ENCODE peak calls at places on chromosomes 7 and 10, in five cellular contexts. N is pancreas, H is neural progenitor cell, F is heart left ventricle, W is GM23248. M is an unnamed sample. For H3K9me3, the result is how much of the 10 kb centered on the place peaks cover.

GRCh38 chr7:2445898-2446555 is 30.2 kb downstream of the GRIFIN start:
- DNase-seq in H (no peak), W (peak), F (no peak), N (no peak), M (no peak)

GRCh38 chr7:64562246-64562620 is 638 bp downstream of the ZNF680 start:
- DNase-seq in F (no peak), H (no peak), N (no peak), W (no peak), M (no peak)

GRCh38 chr10:70799124-70799523 is 13.9 kb upstream of the TBATA start:
- DNase-seq in F (no peak), H (no peak), W (peak), N (no peak), M (no peak)

GRCh38 chr7:98733036-98733435 is 116.0 kb downstream of the NPTX2 start:
- DNase-seq in F (no peak), N (no peak), W (peak), H (peak), M (no peak)

GRCh38 chr7:105199372-105199771 is 185.4 kb downstream of the KMT2E start:
- DNase-seq in H (no peak), F (no peak), N (no peak), W (no peak), M (no peak)

GRCh38 chr7:3790803-3791202 is 489.8 kb downstream of the SDK1 start:
- DNase-seq in N (no peak), H (no peak), W (no peak), F (no peak), M (no peak)

GRCh38 chr7:55474944-55475911 is 97.1 kb downstream of the VOPP1 start:
- DNase-seq in H (no peak), F (no peak), N (no peak), W (no peak), M (no peak)

GRCh38 chr7:40477094-40477493 is 342.3 kb downstream of the SUGCT start:
- DNase-seq in W (no peak), H (no peak), F (no peak), N (no peak), M (no peak)

GRCh38 chr10:97676770-97677581 is 10.1 kb downstream of the AVPI1 start:
- DNase-seq in N (no peak), F (peak), H (peak), W (peak), M (peak)

GRCh38 chr10:9781681-9782080 is 1236.0 kb upstream of the CELF2 start:
- DNase-seq in N (no peak), H (no peak), W (peak), F (no peak), M (no peak)

GRCh38 chr7:138752568-138753518 is 45.0 kb upstream of the TMEM213 start:
- DNase-seq in W (peak), N (no peak), F (peak), H (peak), M (peak)

GRCh38 chr10:131841669-131842139 is 59.1 kb upstream of the PPP2R2D start:
- DNase-seq in W (no peak), N (no peak), H (peak), F (no peak), M (peak)

GRCh38 chr7:41777894-41778596 is 75.2 kb upstream of the INHBA start:
- DNase-seq in H (no peak), N (no peak), W (no peak), F (no peak), M (no peak)

GRCh38 chr7:1720325-1720724 is 50.2 kb downstream of the ELFN1 start:
- DNase-seq in H (no peak), W (no peak), N (no peak), F (no peak), M (no peak)

GRCh38 chr10:34434119-34434594 is 380.9 kb downstream of the PARD3 start:
- DNase-seq in F (no peak), W (peak), N (no peak), H (no peak), M (no peak)

GRCh38 chr7:99741438-99741795 is 6.4 kb upstream of the CYP3A7 start:
- DNase-seq in W (no peak), F (no peak), N (no peak), H (no peak), M (no peak)

GRCh38 chr10:102449321-102450123 is 1.8 kb downstream of the C10orf95 start:
- DNase-seq in F (peak), W (peak), H (peak), N (peak), M (peak)

GRCh38 chr7:97770845-97771244 is 39.0 kb downstream of the TAC1 start:
- DNase-seq in F (no peak), N (no peak), W (peak), H (no peak), M (no peak)

GRCh38 chr7:2537981-2538851 is 17.1 kb downstream of the BRAT1 start:
- DNase-seq in F (no peak), W (no peak), H (peak), N (peak), M (no peak)

GRCh38 chr10:21424511-21424910 is 101.0 kb downstream of the SKIDA1 start:
- DNase-seq in H (no peak), N (no peak), F (no peak), W (peak), M (no peak)

GRCh38 chr10:944034-944831 is 12.7 kb upstream of the LARP4B start:
- DNase-seq in F (peak), H (no peak), N (no peak), W (peak), M (no peak)

GRCh38 chr10:97888641-97889262 is 39.1 kb downstream of the GOLGA7B start:
- DNase-seq in N (no peak), F (no peak), H (peak), W (peak), M (no peak)

GRCh38 chr10:89352039-89352597 is 24.3 kb downstream of the IFIT3 start:
- DNase-seq in H (no peak), N (no peak), F (no peak), W (peak), M (no peak)

GRCh38 chr10:49733866-49734265 is 28.3 kb downstream of the OGDHL start:
- DNase-seq in W (no peak), H (no peak), N (no peak), F (no peak), M (no peak)

GRCh38 chr10:88039496-88040200 is 176.2 kb downstream of the PTEN start:
- DNase-seq in W (peak), F (no peak), H (no peak), N (no peak), M (no peak)

GRCh38 chr7:109259151-109259550 is 689.5 kb downstream of the DNAJB9 start:
- DNase-seq in H (peak), W (no peak), N (no peak), F (no peak), M (no peak)

GRCh38 chr10:12594448-12594944 is 245.1 kb downstream of the CAMK1D start:
- DNase-seq in W (no peak), F (no peak), N (no peak), H (no peak), M (peak)

GRCh38 chr7:41942468-41943097 is 239.7 kb upstream of the INHBA start:
- DNase-seq in W (no peak), N (no peak), H (peak), F (no peak), M (no peak)

DNA sequence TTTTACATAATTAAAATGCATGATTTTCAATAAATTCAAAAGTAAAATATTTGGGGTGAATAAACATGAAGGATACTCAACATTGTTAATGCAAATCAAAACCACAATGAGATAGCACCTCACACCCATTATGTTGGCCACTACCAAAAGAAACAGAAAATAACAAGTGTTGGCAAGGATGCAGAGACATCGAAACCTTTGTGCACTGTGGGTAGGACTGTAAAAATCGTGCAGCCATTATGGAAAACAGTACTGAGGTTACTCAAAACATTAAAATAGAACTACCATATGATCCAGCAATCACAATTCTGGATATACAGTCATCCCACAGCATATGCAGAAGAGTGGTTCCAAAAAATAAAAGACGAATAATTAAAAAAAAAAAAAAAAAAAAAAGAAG is 13.1 kb downstream of the EZH2 start:
- DNase-seq in H (no peak), F (no peak), W (no peak), N (no peak), M (no peak)
- H3K9me3 ChIP-seq in H (under half), F (under half), W (under half), N (under half), M (under half)

GRCh38 chr7:8963722-8964121 is 530.3 kb downstream of the NXPH1 start:
- DNase-seq in H (no peak), F (no peak), N (no peak), W (no peak), M (no peak)
- H3K9me3 ChIP-seq in H (under half), F (under half), N (under half), W (under half), M (under half)

GRCh38 chr7:246451-246850 is 43.5 kb upstream of the FOXL3 start:
- DNase-seq in F (no peak), H (no peak), N (no peak), W (no peak), M (no peak)

GRCh38 chr7:247636-248035 is 42.3 kb upstream of the FOXL3 start:
- DNase-seq in W (no peak), H (no peak), F (no peak), N (no peak), M (no peak)

GRCh38 chr7:244981-245380 is 45.0 kb upstream of the FOXL3 start:
- DNase-seq in H (no peak), F (no peak), N (no peak), W (no peak), M (no peak)

GRCh38 chr7:247166-247565 is 42.8 kb upstream of the FOXL3 start:
- DNase-seq in N (no peak), W (no peak), F (no peak), H (no peak), M (no peak)

DNA sequence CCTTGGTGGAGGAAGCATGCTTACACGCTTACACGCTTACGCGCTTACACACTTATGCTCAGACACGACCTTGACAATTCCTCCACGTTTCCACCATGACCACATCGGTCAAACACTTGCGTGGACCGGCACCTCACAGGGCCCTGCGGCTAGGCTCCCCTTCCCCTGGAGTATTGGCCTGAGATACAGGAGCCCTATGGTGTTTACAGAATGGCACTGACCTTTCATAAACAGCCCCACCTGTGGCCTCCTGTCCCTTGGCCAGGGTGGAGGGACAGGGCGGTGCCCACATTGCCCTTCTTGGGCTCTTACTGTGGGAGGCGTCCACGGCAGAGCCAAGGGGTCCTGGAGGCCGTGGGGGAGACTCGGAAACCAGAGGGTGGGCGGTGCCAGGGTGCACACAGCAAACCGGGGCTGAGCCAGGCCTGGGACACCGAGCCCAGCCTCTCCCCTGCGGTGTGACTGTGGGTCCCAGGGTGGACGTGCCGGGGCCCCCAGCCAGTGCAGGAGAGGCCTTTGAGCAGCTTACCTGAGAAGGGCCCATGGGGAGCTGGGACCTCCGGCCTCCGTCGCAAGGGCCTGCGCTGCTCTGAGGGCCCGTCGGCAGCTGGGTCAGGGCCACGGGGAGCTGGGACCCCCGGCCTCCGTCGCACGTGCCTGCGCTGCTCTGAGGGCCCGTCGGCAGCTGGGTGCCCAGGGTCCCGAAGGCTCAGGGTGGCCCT is 44.2 kb upstream of the FOXL3 start:
- DNase-seq in W (no peak), N (no peak), H (no peak), F (no peak), M (no peak)
- H3K9me3 ChIP-seq in W (under half), N (under half), H (under half), F (under half), M (under half)

DNA sequence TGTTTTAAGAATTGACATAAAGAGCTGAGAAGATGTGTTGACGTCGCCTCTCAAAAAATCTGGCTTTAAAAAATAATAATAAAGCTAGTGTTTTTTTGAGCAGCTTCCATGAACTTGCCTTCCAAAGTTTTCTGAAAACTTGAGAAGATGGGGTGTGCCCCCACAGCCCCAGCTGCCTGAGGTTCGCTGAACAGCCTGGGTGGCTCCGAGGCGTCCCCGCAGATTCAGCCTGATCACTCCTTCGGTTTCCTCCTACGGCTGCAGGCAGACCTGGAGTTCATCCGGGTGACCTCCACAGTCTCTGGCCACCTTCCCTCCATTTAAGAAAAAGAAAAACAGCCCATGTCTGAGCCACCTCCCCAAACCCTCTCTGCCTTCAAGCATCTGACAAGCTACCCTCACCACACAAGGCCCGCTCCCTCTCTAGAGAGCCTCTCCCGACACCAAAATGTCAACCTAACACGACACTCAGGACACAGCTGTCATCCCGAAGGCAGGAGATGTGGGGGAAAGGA is 177.8 kb downstream of the PTPRN2 start:
- DNase-seq in W (no peak), H (no peak), F (no peak), N (no peak), M (no peak)
- H3K9me3 ChIP-seq in W (under half), H (under half), F (under half), N (under half), M (under half)

DNA sequence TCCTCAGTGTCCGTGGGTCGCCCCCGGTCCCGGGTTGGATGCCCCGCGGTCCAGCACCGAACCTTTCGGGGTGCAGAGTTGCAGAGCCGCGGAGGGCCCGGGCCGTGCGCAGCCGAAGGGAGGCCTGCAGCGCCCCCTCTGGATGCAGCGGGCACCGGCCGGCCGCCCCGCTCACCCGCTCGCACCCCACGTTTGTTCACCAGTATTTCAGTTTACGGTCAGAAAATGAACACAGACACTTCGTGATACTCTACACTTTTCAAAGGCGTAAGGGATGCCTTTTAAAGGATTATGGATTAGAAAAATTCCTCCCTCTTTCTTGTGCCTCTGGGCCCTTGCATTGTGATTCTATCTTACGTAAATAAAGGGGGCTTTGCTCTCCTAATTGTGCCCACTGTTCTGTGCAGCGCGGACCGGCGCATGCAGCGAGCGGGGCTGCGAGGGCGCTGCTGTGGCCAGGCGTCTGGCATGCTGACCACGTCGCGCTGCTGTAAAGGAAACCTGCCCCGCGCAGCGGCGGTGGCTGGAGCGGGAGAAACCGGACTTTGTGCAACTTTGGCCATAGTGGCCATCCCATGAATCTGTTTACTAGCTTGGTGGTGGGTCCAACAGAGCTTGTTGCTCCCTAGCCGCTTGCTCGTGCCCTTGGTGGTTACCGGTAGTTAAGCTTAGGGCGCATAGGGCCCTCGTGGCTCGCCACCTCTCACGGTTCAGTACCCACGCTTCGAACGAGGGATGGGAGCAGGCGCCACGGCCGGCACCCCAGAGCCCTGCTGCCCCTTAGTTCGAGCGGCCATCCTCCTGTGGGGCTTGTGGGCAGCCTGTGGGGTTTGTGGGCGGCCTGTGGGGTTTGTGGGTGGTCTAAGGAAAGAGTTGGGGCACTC is 755 bp upstream of the MEST start:
- DNase-seq in F (peak), H (peak), N (peak), W (peak), M (peak)
- H3K9me3 ChIP-seq in F (under half), H (under half), N (under half), W (under half), M (under half)

M was measured in CD4-positive, alpha-beta T cell.